ENCODE peak calls at places on chromosomes 1 and 21, in ten cellular contexts. V is CD8-positive, alpha-beta T cell; M is brain microvascular endothelial cell; O is pancreas; G is A549; X is heart left ventricle; N is hepatocyte; B is left lung; H is left ventricle myocardium inferior; I is esophagus squamous epithelium. Q is an unnamed sample.

GRCh38 chr1:79295967-79296366 is 289.4 kb upstream of the ADGRL4 start:
- DNase-seq in X (no peak), O (no peak), V (no peak), N (no peak), G (no peak), M (peak), H (no peak), B (no peak), I (no peak), Q (no peak)

GRCh38 chr1:245822997-245823396 is 668.2 kb downstream of the KIF26B start:
- DNase-seq in V (no peak), O (no peak), B (no peak), H (no peak), X (no peak), M (peak), I (no peak), G (peak), N (peak), Q (no peak)

GRCh38 chr1:209783338-209783737 is 1.0 kb downstream of the C1orf74 start:
- DNase-seq in I (no peak), V (no peak), N (peak), M (no peak), X (no peak), H (no peak), O (no peak), G (no peak), B (no peak), Q (no peak)

GRCh38 chr1:161180643-161181042 is 3.3 kb upstream of the B4GALT3 start:
- DNase-seq in G (peak), V (no peak), B (no peak), M (no peak), X (no peak), H (no peak), I (no peak), O (no peak), N (no peak), Q (no peak)

GRCh38 chr21:44874497-44875331 is 1.2 kb upstream of the PTTG1IP start:
- DNase-seq in G (no peak), B (peak), V (peak), N (peak), O (peak), X (peak), H (peak), M (no peak), I (no peak), Q (no peak)

GRCh38 chr1:194289569-194290266 is 1103.3 kb upstream of the B3GALT2 start:
- DNase-seq in B (no peak), H (no peak), M (no peak), G (no peak), V (peak), N (no peak), X (no peak), O (no peak), I (no peak), Q (no peak)

GRCh38 chr1:58739851-58740466 is 40.1 kb upstream of the MYSM1 start:
- DNase-seq in B (no peak), G (peak), I (no peak), X (no peak), N (peak), V (peak), H (no peak), M (peak), O (no peak), Q (no peak)

GRCh38 chr1:40392206-40392605 is 18.7 kb downstream of the SMAP2 start:
- DNase-seq in N (no peak), H (no peak), I (no peak), G (no peak), B (no peak), V (no peak), O (no peak), M (peak), X (no peak), Q (peak)

GRCh38 chr1:44012941-44013609 is 18.2 kb downstream of the SLC6A9 start:
- DNase-seq in B (no peak), N (no peak), I (no peak), V (no peak), O (no peak), G (no peak), H (no peak), X (no peak), M (no peak), Q (no peak)

GRCh38 chr21:44618909-44619308 is 7.0 kb downstream of the KRTAP10-8 start:
- DNase-seq in I (no peak), V (peak), X (no peak), G (no peak), N (no peak), M (no peak), O (no peak), H (no peak), B (no peak), Q (no peak)

GRCh38 chr1:16082283-16083038 is 9.0 kb upstream of the FAM131C start:
- DNase-seq in H (peak), X (peak), G (peak), I (no peak), B (peak), M (peak), O (peak), V (peak), N (peak), Q (no peak)

GRCh38 chr1:231691618-231692259 is 65.1 kb downstream of the DISC1 start:
- DNase-seq in N (peak), G (peak), O (no peak), I (no peak), M (peak), H (peak), V (no peak), B (peak), X (peak), Q (no peak)
- TF ChIP-seq CTCF in N (peak), G (peak), O (peak), I (peak), M (peak), H (peak), V (no peak), B (peak), X (peak), Q (peak)

GRCh38 chr21:42545317-42545716 is 31.7 kb downstream of the SLC37A1 start:
- DNase-seq in M (no peak), O (no peak), N (no peak), V (no peak), I (no peak), H (no peak), B (no peak), G (no peak), X (no peak), Q (peak)
- H3K27ac ChIP-seq in M (no peak), O (no peak), N (no peak), V (no peak), I (no peak), H (no peak), B (no peak), G (no peak), X (no peak), Q (no peak)

GRCh38 chr21:36350282-36350910 is 30.4 kb downstream of the MORC3 start:
- DNase-seq in X (no peak), H (no peak), B (no peak), I (no peak), M (peak), O (no peak), G (no peak), N (no peak), V (no peak), Q (no peak)
- H3K4me3 ChIP-seq in X (no peak), H (no peak), B (no peak), I (no peak), M (no peak), O (no peak), G (no peak), N (no peak), V (no peak), Q (no peak)

DNA sequence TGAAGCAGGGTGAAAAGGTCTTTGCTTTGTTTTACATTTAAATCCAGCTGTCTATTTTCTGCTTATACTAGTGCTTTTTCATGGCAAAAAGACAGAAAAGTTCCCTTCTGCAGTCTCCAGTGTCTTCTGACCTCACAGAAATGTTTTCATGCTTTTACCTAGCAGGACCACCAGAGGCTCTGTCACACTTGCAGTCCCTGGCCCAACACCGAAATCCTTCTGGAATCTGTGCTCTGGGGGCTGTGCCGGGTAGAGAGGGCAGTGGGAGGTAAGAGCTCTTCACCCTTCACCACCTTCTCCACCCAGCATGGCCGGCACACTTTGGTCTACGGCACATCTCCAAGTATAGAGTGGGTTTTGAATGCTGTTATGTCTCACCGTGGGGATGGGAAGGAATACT is 20.8 kb downstream of the GNAT2 start:
- DNase-seq in X (no peak), G (no peak), M (no peak), H (no peak), V (no peak), N (peak), I (no peak), B (no peak), O (no peak), Q (no peak)
- TF ChIP-seq CTCF in X (no peak), G (no peak), M (peak), H (no peak), V (no peak), N (peak), I (no peak), B (no peak), O (no peak), Q (no peak)

GRCh38 chr1:31932491-31933316 is 5.5 kb downstream of the PTP4A2 start:
- DNase-seq in B (no peak), G (peak), H (no peak), I (no peak), M (no peak), X (no peak), N (peak), V (no peak), O (no peak), Q (no peak)

GRCh38 chr1:31934251-31934650 is 3.9 kb downstream of the PTP4A2 start:
- DNase-seq in M (no peak), G (no peak), N (no peak), I (no peak), H (no peak), B (no peak), O (no peak), V (no peak), X (no peak), Q (no peak)

GRCh38 chr1:31931241-31932225 is 6.6 kb downstream of the PTP4A2 start:
- DNase-seq in N (peak), O (no peak), H (no peak), X (no peak), M (no peak), V (no peak), G (no peak), I (no peak), B (no peak), Q (no peak)

GRCh38 chr1:31927661-31927980 is 10.5 kb downstream of the PTP4A2 start:
- DNase-seq in X (no peak), M (no peak), N (no peak), G (no peak), V (no peak), H (no peak), O (no peak), B (no peak), I (no peak), Q (no peak)

GRCh38 chr1:31930827-31931226 is 7.3 kb downstream of the PTP4A2 start:
- DNase-seq in G (no peak), I (no peak), X (no peak), H (no peak), N (no peak), V (no peak), O (no peak), M (no peak), B (no peak), Q (no peak)
- H3K27ac ChIP-seq in G (peak), I (peak), X (no peak), H (peak), N (peak), V (no peak), O (no peak), M (no peak), B (peak), Q (peak)